ENCODE peak calls at places on chromosomes 1 and 21, in five cellular contexts. J is HFFc6, L is hepatocyte, K is choroid plexus epithelial cell, A is epithelial cell of esophagus. O is an unnamed sample.
A peak's percentile ranks its signal among the peaks of the same experiment; 100 is the strongest.

GRCh38 chr21:41869771-41870170 is 9.4 kb downstream of the PRDM15 start:
- DNase-seq in L (no peak), A (no peak), J (no peak), K (no peak), O (no peak)

GRCh38 chr1:46747683-46748288 is 28.9 kb upstream of the EFCAB14 start:
- DNase-seq in K (peak; percentile 84), L (peak; percentile 83), J (peak; percentile 60), A (peak; percentile 81), O (peak; percentile 68)

GRCh38 chr21:33973268-33973667 is 57.7 kb upstream of the ATP5PO start:
- DNase-seq in L (no peak), J (no peak), A (no peak), K (no peak), O (no peak)

GRCh38 chr1:89671775-89672488 is 39.0 kb downstream of the LRRC8C start:
- DNase-seq in K (no peak), A (peak; percentile 93), L (no peak), J (peak; percentile 66), O (peak; percentile 47)

GRCh38 chr1:97989094-97989680 is 68.4 kb upstream of the DPYD start:
- DNase-seq in A (peak; percentile 46), L (no peak), J (peak; percentile 33), K (peak; percentile 30), O (peak; percentile 12)

GRCh38 chr1:164611754-164612642 is 53.0 kb downstream of the PBX1 start:
- DNase-seq in J (peak; percentile 37), K (peak; percentile 85), A (peak; percentile 91), L (peak; percentile 54), O (peak; percentile 84)

GRCh38 chr1:161998811-161999210 is 24.9 kb downstream of the OLFML2B start:
- DNase-seq in J (peak; percentile 37), L (no peak), K (no peak), A (no peak), O (peak; percentile 61)

GRCh38 chr1:211625040-211625439 is 46.1 kb upstream of the SLC30A1 start:
- DNase-seq in L (no peak), J (peak; percentile 31), K (peak; percentile 49), A (peak; percentile 63), O (no peak)

GRCh38 chr1:11680270-11681070 is 478 bp downstream of the MAD2L2 start:
- DNase-seq in K (peak; percentile 15), J (peak; percentile 3), A (no peak), L (no peak), O (no peak)

GRCh38 chr1:183758913-183759312 is 46.0 kb upstream of the RGL1 start:
- DNase-seq in J (no peak), A (no peak), K (no peak), L (no peak), O (no peak)

GRCh38 chr1:40831001-40831732 is 31.0 kb downstream of the CITED4 start:
- DNase-seq in L (no peak), A (no peak), K (no peak), J (no peak), O (no peak)

GRCh38 chr1:179029293-179029692 is 3.6 kb downstream of the FAM20B start:
- DNase-seq in L (no peak), A (no peak), J (no peak), K (no peak), O (no peak)

GRCh38 chr1:237070519-237070918 is 28.5 kb downstream of the RYR2 start:
- DNase-seq in A (no peak), L (no peak), J (no peak), K (no peak), O (no peak)

GRCh38 chr1:55506686-55507577 is 291.8 kb upstream of the USP24 start:
- DNase-seq in K (peak; percentile 50), A (peak; percentile 15), J (peak; percentile 57), L (no peak), O (peak; percentile 12)

GRCh38 chr1:17822741-17823426 is 67.8 kb downstream of the ACTL8 start:
- DNase-seq in L (no peak), K (no peak), J (no peak), A (no peak), O (no peak)

GRCh38 chr1:156592158-156592909 is 758 bp downstream of the NAXE start:
- DNase-seq in K (no peak), L (no peak), A (no peak), J (no peak), O (no peak)

GRCh38 chr1:160519542-160520435 is 3.3 kb downstream of the SLAMF6 start:
- DNase-seq in J (no peak), K (no peak), L (peak; percentile 16), A (peak; percentile 40), O (no peak)

GRCh38 chr1:206693592-206693991 is 8.9 kb downstream of the MAPKAPK2 start:
- DNase-seq in J (peak; percentile 54), K (no peak), L (no peak), A (no peak), O (peak; percentile 64)

GRCh38 chr1:53074313-53075154 is 12.5 kb downstream of the PODN start:
- DNase-seq in J (no peak), L (no peak), A (no peak), K (no peak), O (no peak)

GRCh38 chr1:25544243-25544764 is 898 bp downstream of the LDLRAP1 start:
- DNase-seq in L (no peak), K (no peak), J (no peak), A (no peak), O (no peak)

GRCh38 chr1:212791676-212792395 is at the start of the genes NSL1 and TATDN3:
- DNase-seq in K (peak; percentile 95), J (peak; percentile 92), L (peak; percentile 95), A (peak; percentile 94), O (peak; percentile 86)
- TF ChIP-seq CTCF in K (no peak), J (no peak), L (no peak), A (no peak), O (no peak)

GRCh38 chr21:38170705-38171682 is 85.8 kb upstream of the KCNJ15 start:
- DNase-seq in L (no peak), K (peak; percentile 26), J (peak; percentile 27), A (peak; percentile 22), O (no peak)
- TF ChIP-seq CTCF in L (peak; percentile 22), K (peak; percentile 52), J (peak; percentile 37), A (peak; percentile 33), O (peak; percentile 52)

GRCh38 chr1:31668303-31668883 is 23.7 kb upstream of the PEF1 start:
- DNase-seq in K (no peak), L (no peak), J (no peak), A (no peak), O (no peak)

GRCh38 chr1:31669433-31669785 is 24.7 kb upstream of the PEF1 start:
- DNase-seq in J (no peak), K (no peak), A (no peak), L (no peak), O (no peak)

GRCh38 chr1:31671147-31671546 is 26.5 kb upstream of the PEF1 start:
- DNase-seq in L (no peak), A (no peak), K (no peak), J (no peak), O (no peak)

GRCh38 chr1:31670583-31670944 is 25.9 kb upstream of the PEF1 start:
- DNase-seq in K (no peak), A (no peak), J (no peak), L (no peak), O (no peak)

DNA sequence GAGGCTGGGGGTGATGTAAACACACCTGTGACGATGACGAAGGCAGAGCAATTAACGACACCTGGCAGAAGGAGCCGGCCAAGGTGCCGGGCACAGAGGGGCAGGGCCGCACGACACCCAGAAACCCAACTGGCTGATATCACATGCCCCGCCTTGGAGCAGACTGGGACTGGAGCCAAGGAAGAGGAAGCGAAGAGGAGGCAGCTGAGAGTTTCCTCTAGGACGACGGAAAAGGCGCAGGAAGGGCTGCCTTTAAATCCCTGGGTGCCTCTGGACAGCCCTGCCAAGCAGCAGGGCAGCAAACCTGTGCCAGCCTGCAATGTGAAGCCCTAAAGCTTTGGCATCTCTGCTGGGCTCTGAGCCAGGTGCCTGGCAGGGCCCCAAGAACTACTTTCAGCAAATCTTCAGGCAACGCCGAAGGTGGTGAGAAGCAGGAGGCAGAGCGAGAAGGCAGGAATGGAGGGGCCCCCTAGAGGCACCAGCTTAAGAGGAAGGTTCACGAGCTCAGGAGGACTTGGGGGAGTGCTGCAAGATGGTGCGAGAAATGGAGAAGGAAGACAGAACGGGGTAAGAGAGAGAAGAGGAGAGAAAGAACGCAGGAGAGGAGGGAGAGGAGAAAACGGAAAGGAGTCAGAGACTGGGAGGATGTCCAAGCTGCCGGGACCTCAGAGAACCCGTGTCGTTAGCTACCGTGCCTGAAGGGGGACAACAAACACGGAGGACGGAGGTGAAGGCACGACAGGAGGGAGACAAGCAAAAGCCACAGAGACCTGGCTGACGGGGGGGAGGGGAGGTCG is 25.3 kb upstream of the PEF1 start:
- DNase-seq in J (no peak), L (peak; percentile 67), A (peak; percentile 88), K (peak; percentile 73), O (peak; percentile 22)
- TF ChIP-seq CTCF in J (peak; percentile 31), L (peak; percentile 25), A (peak; percentile 39), K (peak; percentile 48), O (peak; percentile 56)

DNA sequence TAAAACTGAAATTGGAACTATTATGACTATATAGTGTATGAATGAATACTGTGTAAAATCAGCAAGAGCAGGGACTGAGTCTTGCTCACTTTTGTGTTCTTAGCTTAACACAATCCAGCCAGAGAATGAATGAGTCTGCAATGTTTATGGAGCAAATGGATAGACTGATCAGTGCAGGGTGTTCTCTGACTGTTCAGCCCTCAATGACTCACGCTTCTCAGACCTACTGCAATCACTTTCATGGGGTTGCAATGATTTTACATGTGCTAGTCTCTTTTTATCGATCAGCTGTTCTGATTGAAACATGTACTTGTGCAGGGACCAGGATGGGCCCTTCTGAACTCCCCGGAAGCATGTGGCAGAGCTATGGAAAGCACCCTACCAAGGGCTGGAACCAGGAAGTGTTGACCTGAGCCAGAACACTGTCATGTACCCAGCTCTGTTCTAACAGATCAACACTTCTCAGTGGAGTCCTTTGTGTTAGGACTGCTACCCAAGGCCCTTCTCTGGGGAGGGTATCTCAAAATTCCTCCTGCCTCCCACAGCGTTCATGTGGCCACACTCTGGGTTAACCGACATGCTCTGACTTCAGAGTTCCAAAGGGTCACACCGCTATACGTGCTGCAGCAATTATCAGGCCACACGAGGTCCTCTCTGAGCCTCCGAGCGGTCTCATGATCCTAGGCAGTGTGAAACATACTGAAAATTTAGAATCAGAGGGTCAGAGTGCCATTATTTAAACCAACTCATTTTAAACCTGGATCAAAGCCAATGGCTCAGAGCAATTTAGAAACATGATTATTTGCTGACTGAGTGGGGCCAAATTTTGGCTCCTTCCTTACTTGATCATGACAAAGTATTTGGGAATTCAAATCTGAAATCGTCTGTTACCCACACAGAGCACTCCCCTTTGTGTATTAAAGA is 35.2 kb downstream of the GRIK1 start:
- DNase-seq in L (no peak), A (peak; percentile 69), K (peak; percentile 72), J (no peak), O (peak; percentile 66)
- TF ChIP-seq CTCF in L (no peak), A (no peak), K (no peak), J (no peak), O (no peak)

O was measured in brain microvascular endothelial cell.